ENCODE peak calls at places on chromosomes 3 and 15, in eight cellular contexts. One of them, this sample, is unnamed. For H3K27me3 and H3K36me3, the result is how much of the 10 kb centered on the place peaks cover.

GRCh38 chr3:128438488-128439072 is 28.1 kb downstream of the DNAJB8 start:
- DNase-seq in WERI-Rb-1: no peak
- DNase-seq in SJSA1: no peak
- DNase-seq in mesendoderm: no peak
- DNase-seq in thyroid gland: no peak
- DNase-seq in NT2/D1: no peak
- DNase-seq in CD8-positive, alpha-beta T cell: no peak
- DNase-seq in left lung: no peak
- DNase-seq in this sample: peak

GRCh38 chr3:185403002-185403401 is 40.1 kb downstream of the MAP3K13 start:
- DNase-seq in WERI-Rb-1: no peak
- DNase-seq in SJSA1: no peak
- DNase-seq in mesendoderm: no peak
- DNase-seq in thyroid gland: no peak
- DNase-seq in NT2/D1: no peak
- DNase-seq in CD8-positive, alpha-beta T cell: no peak
- DNase-seq in left lung: no peak
- DNase-seq in this sample: no peak

GRCh38 chr3:113167929-113168771 is 43.2 kb upstream of the BOC start:
- DNase-seq in WERI-Rb-1: no peak
- DNase-seq in SJSA1: no peak
- DNase-seq in mesendoderm: no peak
- DNase-seq in thyroid gland: peak
- DNase-seq in NT2/D1: no peak
- DNase-seq in CD8-positive, alpha-beta T cell: no peak
- DNase-seq in left lung: no peak
- DNase-seq in this sample: no peak

GRCh38 chr3:133488785-133489367 is 84.6 kb upstream of the CDV3 start:
- DNase-seq in WERI-Rb-1: no peak
- DNase-seq in SJSA1: no peak
- DNase-seq in mesendoderm: peak
- DNase-seq in thyroid gland: peak
- DNase-seq in NT2/D1: no peak
- DNase-seq in CD8-positive, alpha-beta T cell: no peak
- DNase-seq in left lung: no peak
- DNase-seq in this sample: no peak

GRCh38 chr15:75206803-75207617 is 5.3 kb downstream of the C15orf39 start:
- DNase-seq in WERI-Rb-1: no peak
- DNase-seq in SJSA1: no peak
- DNase-seq in mesendoderm: no peak
- DNase-seq in thyroid gland: no peak
- DNase-seq in NT2/D1: no peak
- DNase-seq in CD8-positive, alpha-beta T cell: no peak
- DNase-seq in left lung: no peak
- DNase-seq in this sample: no peak

GRCh38 chr3:25007974-25008658 is 419.9 kb upstream of the RARB start:
- DNase-seq in WERI-Rb-1: no peak
- DNase-seq in SJSA1: no peak
- DNase-seq in mesendoderm: no peak
- DNase-seq in thyroid gland: peak
- DNase-seq in NT2/D1: no peak
- DNase-seq in CD8-positive, alpha-beta T cell: no peak
- DNase-seq in left lung: no peak
- DNase-seq in this sample: no peak

GRCh38 chr3:172701758-172702157 is 9.1 kb downstream of the NCEH1 start:
- DNase-seq in WERI-Rb-1: no peak
- DNase-seq in SJSA1: no peak
- DNase-seq in mesendoderm: no peak
- DNase-seq in thyroid gland: no peak
- DNase-seq in NT2/D1: no peak
- DNase-seq in CD8-positive, alpha-beta T cell: no peak
- DNase-seq in left lung: no peak
- DNase-seq in this sample: no peak

GRCh38 chr3:184873136-184873535 is 61.2 kb downstream of the VPS8 start:
- DNase-seq in WERI-Rb-1: no peak
- DNase-seq in SJSA1: no peak
- DNase-seq in mesendoderm: no peak
- DNase-seq in thyroid gland: no peak
- DNase-seq in NT2/D1: no peak
- DNase-seq in CD8-positive, alpha-beta T cell: no peak
- DNase-seq in left lung: no peak
- DNase-seq in this sample: no peak

GRCh38 chr3:188323067-188323842 is 169.3 kb downstream of the LPP start:
- DNase-seq in WERI-Rb-1: no peak
- DNase-seq in SJSA1: no peak
- DNase-seq in mesendoderm: no peak
- DNase-seq in thyroid gland: no peak
- DNase-seq in NT2/D1: no peak
- DNase-seq in CD8-positive, alpha-beta T cell: peak
- DNase-seq in left lung: no peak
- DNase-seq in this sample: no peak

GRCh38 chr3:190995156-190995555 is 132.7 kb upstream of the GMNC start:
- DNase-seq in WERI-Rb-1: no peak
- DNase-seq in SJSA1: no peak
- DNase-seq in mesendoderm: no peak
- DNase-seq in thyroid gland: no peak
- DNase-seq in NT2/D1: no peak
- DNase-seq in CD8-positive, alpha-beta T cell: no peak
- DNase-seq in left lung: no peak
- DNase-seq in this sample: no peak
- H3K4me3 ChIP-seq in WERI-Rb-1: no peak
- H3K4me3 ChIP-seq in SJSA1: no peak
- H3K4me3 ChIP-seq in mesendoderm: no peak
- H3K4me3 ChIP-seq in thyroid gland: no peak
- H3K4me3 ChIP-seq in NT2/D1: no peak
- H3K4me3 ChIP-seq in CD8-positive, alpha-beta T cell: no peak
- H3K4me3 ChIP-seq in left lung: no peak
- H3K4me3 ChIP-seq in this sample: no peak

GRCh38 chr3:123446210-123446609 is 2.7 kb downstream of the ADCY5 start:
- DNase-seq in WERI-Rb-1: no peak
- DNase-seq in SJSA1: no peak
- DNase-seq in mesendoderm: no peak
- DNase-seq in thyroid gland: no peak
- DNase-seq in NT2/D1: no peak
- DNase-seq in CD8-positive, alpha-beta T cell: no peak
- DNase-seq in left lung: no peak
- DNase-seq in this sample: no peak

GRCh38 chr3:123447749-123448502 is 964 bp downstream of the ADCY5 start:
- DNase-seq in WERI-Rb-1: no peak
- DNase-seq in SJSA1: no peak
- DNase-seq in mesendoderm: peak
- DNase-seq in thyroid gland: no peak
- DNase-seq in NT2/D1: no peak
- DNase-seq in CD8-positive, alpha-beta T cell: peak
- DNase-seq in left lung: no peak
- DNase-seq in this sample: peak

GRCh38 chr3:123445702-123446101 is 3.2 kb downstream of the ADCY5 start:
- DNase-seq in WERI-Rb-1: no peak
- DNase-seq in SJSA1: no peak
- DNase-seq in mesendoderm: no peak
- DNase-seq in thyroid gland: no peak
- DNase-seq in NT2/D1: no peak
- DNase-seq in CD8-positive, alpha-beta T cell: no peak
- DNase-seq in left lung: no peak
- DNase-seq in this sample: no peak

GRCh38 chr3:123447416-123447748 is 1.5 kb downstream of the ADCY5 start:
- DNase-seq in WERI-Rb-1: no peak
- DNase-seq in SJSA1: no peak
- DNase-seq in mesendoderm: no peak
- DNase-seq in thyroid gland: no peak
- DNase-seq in NT2/D1: no peak
- DNase-seq in CD8-positive, alpha-beta T cell: no peak
- DNase-seq in left lung: no peak
- DNase-seq in this sample: no peak

GRCh38 chr3:123446610-123447109 is 2.2 kb downstream of the ADCY5 start:
- DNase-seq in WERI-Rb-1: no peak
- DNase-seq in SJSA1: no peak
- DNase-seq in mesendoderm: no peak
- DNase-seq in thyroid gland: no peak
- DNase-seq in NT2/D1: no peak
- DNase-seq in CD8-positive, alpha-beta T cell: no peak
- DNase-seq in left lung: no peak
- DNase-seq in this sample: no peak
- H3K27me3 ChIP-seq in WERI-Rb-1: under half
- H3K27me3 ChIP-seq in SJSA1: half or more
- H3K27me3 ChIP-seq in mesendoderm: under half
- H3K27me3 ChIP-seq in thyroid gland: under half
- H3K27me3 ChIP-seq in NT2/D1: under half
- H3K27me3 ChIP-seq in CD8-positive, alpha-beta T cell: under half
- H3K27me3 ChIP-seq in left lung: under half
- H3K27me3 ChIP-seq in this sample: half or more

GRCh38 chr3:46994801-46995731 is 15.6 kb downstream of the NBEAL2 start:
- DNase-seq in WERI-Rb-1: no peak
- DNase-seq in SJSA1: no peak
- DNase-seq in mesendoderm: no peak
- DNase-seq in thyroid gland: no peak
- DNase-seq in NT2/D1: no peak
- DNase-seq in CD8-positive, alpha-beta T cell: no peak
- DNase-seq in left lung: no peak
- DNase-seq in this sample: peak

GRCh38 chr3:46992231-46992630 is 12.8 kb downstream of the NBEAL2 start:
- DNase-seq in WERI-Rb-1: no peak
- DNase-seq in SJSA1: no peak
- DNase-seq in mesendoderm: no peak
- DNase-seq in thyroid gland: no peak
- DNase-seq in NT2/D1: no peak
- DNase-seq in CD8-positive, alpha-beta T cell: no peak
- DNase-seq in left lung: no peak
- DNase-seq in this sample: no peak

GRCh38 chr3:46993292-46993691 is 13.8 kb downstream of the NBEAL2 start:
- DNase-seq in WERI-Rb-1: no peak
- DNase-seq in SJSA1: no peak
- DNase-seq in mesendoderm: no peak
- DNase-seq in thyroid gland: no peak
- DNase-seq in NT2/D1: no peak
- DNase-seq in CD8-positive, alpha-beta T cell: no peak
- DNase-seq in left lung: no peak
- DNase-seq in this sample: no peak

GRCh38 chr3:46995901-46996562 is 16.6 kb downstream of the NBEAL2 start:
- DNase-seq in WERI-Rb-1: no peak
- DNase-seq in SJSA1: no peak
- DNase-seq in mesendoderm: no peak
- DNase-seq in thyroid gland: no peak
- DNase-seq in NT2/D1: no peak
- DNase-seq in CD8-positive, alpha-beta T cell: no peak
- DNase-seq in left lung: no peak
- DNase-seq in this sample: peak

DNA sequence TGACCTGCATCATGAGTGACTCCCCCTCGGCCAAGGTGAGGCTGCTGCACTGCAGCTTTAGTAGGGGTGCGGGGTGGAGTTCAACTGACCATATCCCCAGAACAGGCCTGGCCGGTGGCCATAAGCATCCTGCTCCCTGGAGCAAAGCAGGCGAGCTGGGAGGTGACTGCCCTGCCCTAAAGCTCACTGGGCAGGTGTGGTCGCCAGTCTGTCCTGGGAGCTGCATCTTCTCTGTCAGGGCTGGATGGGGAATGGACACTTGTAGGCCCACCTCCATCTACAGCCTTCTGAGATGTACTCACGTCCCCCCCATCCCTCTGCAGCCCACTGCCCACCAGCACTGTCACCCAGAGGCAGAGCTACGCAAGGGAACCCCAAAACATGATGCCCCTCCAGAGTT is 14.5 kb downstream of the NBEAL2 start:
- DNase-seq in WERI-Rb-1: no peak
- DNase-seq in SJSA1: no peak
- DNase-seq in mesendoderm: no peak
- DNase-seq in thyroid gland: no peak
- DNase-seq in NT2/D1: no peak
- DNase-seq in CD8-positive, alpha-beta T cell: no peak
- DNase-seq in left lung: no peak
- DNase-seq in this sample: no peak
- H3K36me3 ChIP-seq in WERI-Rb-1: under half
- H3K36me3 ChIP-seq in SJSA1: under half
- H3K36me3 ChIP-seq in mesendoderm: under half
- H3K36me3 ChIP-seq in thyroid gland: under half
- H3K36me3 ChIP-seq in NT2/D1: under half
- H3K36me3 ChIP-seq in CD8-positive, alpha-beta T cell: under half
- H3K36me3 ChIP-seq in left lung: under half
- H3K36me3 ChIP-seq in this sample: under half

GRCh38 chr15:67823371-67824156 is 1.7 kb upstream of the SKOR1 start:
- DNase-seq in WERI-Rb-1: no peak
- DNase-seq in SJSA1: no peak
- DNase-seq in mesendoderm: no peak
- DNase-seq in thyroid gland: no peak
- DNase-seq in NT2/D1: no peak
- DNase-seq in CD8-positive, alpha-beta T cell: no peak
- DNase-seq in left lung: no peak
- DNase-seq in this sample: peak

GRCh38 chr15:67820992-67821783 is 4.1 kb upstream of the SKOR1 start:
- DNase-seq in WERI-Rb-1: no peak
- DNase-seq in SJSA1: peak
- DNase-seq in mesendoderm: peak
- DNase-seq in thyroid gland: peak
- DNase-seq in NT2/D1: no peak
- DNase-seq in CD8-positive, alpha-beta T cell: no peak
- DNase-seq in left lung: no peak
- DNase-seq in this sample: peak

GRCh38 chr15:67821784-67822451 is 3.4 kb upstream of the SKOR1 start:
- DNase-seq in WERI-Rb-1: no peak
- DNase-seq in SJSA1: no peak
- DNase-seq in mesendoderm: no peak
- DNase-seq in thyroid gland: no peak
- DNase-seq in NT2/D1: no peak
- DNase-seq in CD8-positive, alpha-beta T cell: no peak
- DNase-seq in left lung: no peak
- DNase-seq in this sample: peak

GRCh38 chr15:67824157-67824899 is 981 bp upstream of the SKOR1 start:
- DNase-seq in WERI-Rb-1: no peak
- DNase-seq in SJSA1: no peak
- DNase-seq in mesendoderm: no peak
- DNase-seq in thyroid gland: no peak
- DNase-seq in NT2/D1: no peak
- DNase-seq in CD8-positive, alpha-beta T cell: no peak
- DNase-seq in left lung: no peak
- DNase-seq in this sample: peak

DNA sequence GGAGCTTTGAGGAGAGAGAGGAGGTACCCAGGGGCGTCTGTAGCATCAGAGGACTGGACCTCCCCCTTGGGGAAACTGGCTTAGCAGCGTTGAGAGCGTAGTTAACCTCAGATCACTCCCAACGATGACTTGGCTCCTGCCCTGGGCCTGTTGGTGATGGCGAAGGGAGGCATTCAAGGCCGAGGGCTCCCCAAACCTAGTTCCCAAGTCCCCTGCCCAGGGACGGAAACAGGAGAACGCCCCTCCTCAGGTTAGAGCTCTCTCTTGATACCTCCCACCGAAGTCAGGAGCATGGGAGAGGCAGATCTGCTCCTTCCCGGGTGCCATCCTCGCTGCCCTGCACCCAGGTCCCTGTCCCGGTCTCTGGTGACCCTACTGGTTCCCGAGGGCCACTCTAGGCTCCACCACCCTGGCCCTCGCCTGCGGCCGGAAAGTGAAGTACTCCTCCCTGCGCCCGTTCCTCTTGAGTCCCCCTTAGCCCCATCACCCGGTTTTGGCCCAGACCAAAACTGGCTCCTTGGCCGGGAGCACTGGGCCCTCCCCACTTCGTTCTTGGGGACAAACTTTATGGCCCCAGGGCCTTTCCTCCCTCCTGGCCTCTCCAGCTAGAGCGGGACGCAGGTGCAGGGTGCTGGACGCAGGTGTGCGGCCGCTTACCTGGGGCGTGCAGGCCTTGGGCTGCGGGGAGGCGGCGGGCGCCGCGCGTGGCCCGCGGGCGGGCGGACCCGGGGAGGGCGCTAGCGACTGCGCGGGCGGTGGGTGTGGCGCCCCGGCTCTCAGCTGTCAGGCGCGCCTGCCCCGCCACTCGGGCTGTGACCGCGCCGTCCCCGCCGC is 2.6 kb upstream of the SKOR1 start:
- DNase-seq in WERI-Rb-1: no peak
- DNase-seq in SJSA1: no peak
- DNase-seq in mesendoderm: no peak
- DNase-seq in thyroid gland: no peak
- DNase-seq in NT2/D1: no peak
- DNase-seq in CD8-positive, alpha-beta T cell: no peak
- DNase-seq in left lung: no peak
- DNase-seq in this sample: peak
- H3K4me3 ChIP-seq in WERI-Rb-1: peak
- H3K4me3 ChIP-seq in SJSA1: no peak
- H3K4me3 ChIP-seq in mesendoderm: no peak
- H3K4me3 ChIP-seq in thyroid gland: no peak
- H3K4me3 ChIP-seq in NT2/D1: peak
- H3K4me3 ChIP-seq in CD8-positive, alpha-beta T cell: no peak
- H3K4me3 ChIP-seq in left lung: no peak
- H3K4me3 ChIP-seq in this sample: no peak

This sample was measured in H7.